ENCODE peak calls at places on chromosome 19, in six cellular contexts. T is CD4-positive, CD25-positive, alpha-beta regulatory T cell; K is transverse colon; H is prostate gland; W is psoas muscle; V is GM23338. F is an unnamed sample. For H3K4me1, the result is how much of the 10 kb centered on the place peaks cover.

GRCh38 chr19:38707512-38708114 is 36.7 kb downstream of the CAPN12 start:
- DNase-seq in T (no peak), K (no peak), H (peak), W (peak), V (no peak), F (peak)

GRCh38 chr19:21109116-21109515 is 27.1 kb downstream of the ZNF714 start:
- DNase-seq in T (no peak), K (no peak), H (no peak), W (no peak), V (no peak), F (no peak)

GRCh38 chr19:29211562-29212416 is 1.2 kb downstream of the UQCRFS1 start:
- DNase-seq in T (no peak), K (peak), H (no peak), W (no peak), V (peak), F (no peak)

GRCh38 chr19:590396-590745 is 690 bp downstream of the HCN2 start:
- DNase-seq in T (no peak), K (no peak), H (no peak), W (no peak), V (no peak), F (no peak)

GRCh38 chr19:48348039-48348438 is 15.7 kb downstream of the TMEM143 start:
- DNase-seq in T (no peak), K (no peak), H (peak), W (no peak), V (no peak), F (no peak)

GRCh38 chr19:1446713-1447564 is 3.0 kb upstream of the APC2 start:
- DNase-seq in T (no peak), K (no peak), H (no peak), W (no peak), V (peak), F (no peak)

GRCh38 chr19:46016426-46017094 is 6.3 kb downstream of the PGLYRP1 start:
- DNase-seq in T (peak), K (peak), H (peak), W (peak), V (peak), F (peak)

GRCh38 chr19:38658462-38659306 is 11.2 kb downstream of the ACTN4 start:
- DNase-seq in T (no peak), K (peak), H (peak), W (no peak), V (no peak), F (no peak)

GRCh38 chr19:38033658-38034150 is 126.7 kb downstream of the SIPA1L3 start:
- DNase-seq in T (no peak), K (peak), H (no peak), W (no peak), V (peak), F (no peak)

GRCh38 chr19:17406039-17406886 is 833 bp upstream of the BST2 start:
- DNase-seq in T (no peak), K (peak), H (no peak), W (no peak), V (no peak), F (no peak)

GRCh38 chr19:35005256-35005977 is 5.3 kb downstream of the GRAMD1A start:
- DNase-seq in T (no peak), K (no peak), H (no peak), W (no peak), V (no peak), F (no peak)

GRCh38 chr19:35004517-35005255 is 4.6 kb downstream of the GRAMD1A start:
- DNase-seq in T (no peak), K (no peak), H (no peak), W (no peak), V (no peak), F (no peak)

GRCh38 chr19:35006342-35006998 is 6.3 kb downstream of the GRAMD1A start:
- DNase-seq in T (no peak), K (peak), H (peak), W (no peak), V (no peak), F (no peak)

GRCh38 chr19:35008891-35009341 is 8.8 kb downstream of the GRAMD1A start:
- DNase-seq in T (no peak), K (no peak), H (no peak), W (no peak), V (no peak), F (no peak)

DNA sequence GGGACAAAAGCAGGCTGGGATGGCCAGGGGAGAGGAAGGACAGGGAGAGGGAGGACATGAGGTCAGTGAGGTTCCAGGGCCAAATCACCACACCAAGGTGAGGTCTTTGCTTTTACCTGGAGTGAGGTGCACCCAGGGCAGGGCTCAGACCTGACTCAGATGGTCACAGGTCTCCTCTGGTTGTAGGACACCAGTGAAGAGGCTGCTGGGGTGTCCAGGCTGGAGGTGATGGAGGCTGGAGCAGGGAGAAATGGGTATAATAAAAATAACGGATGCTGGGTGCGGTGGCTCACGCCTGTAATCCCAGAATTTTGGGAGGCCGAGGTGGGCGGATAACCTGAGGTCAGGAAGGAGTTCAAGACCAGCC is 6.9 kb downstream of the GRAMD1A start:
- DNase-seq in T (no peak), K (no peak), H (no peak), W (no peak), V (no peak), F (no peak)
- H3K4me1 ChIP-seq in T (under half), K (under half), H (under half), W (under half), V (under half), F (half or more)

DNA sequence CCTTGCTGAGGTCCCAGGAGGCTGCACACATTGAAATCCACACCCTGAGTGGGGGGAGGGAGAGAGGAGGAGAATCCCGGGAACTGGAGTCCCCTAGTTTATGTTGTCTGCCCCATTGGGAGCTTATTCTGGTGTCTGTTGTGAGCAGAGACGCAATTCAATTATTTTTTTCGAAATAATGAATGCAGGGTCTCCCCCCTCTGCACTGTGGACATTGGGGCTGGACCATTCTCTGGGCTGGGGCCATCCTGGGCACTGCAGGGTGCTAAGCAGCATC is 48.0 kb downstream of the GNG7 start:
- DNase-seq in T (no peak), K (no peak), H (no peak), W (no peak), V (no peak), F (no peak)
- H3K4me3 ChIP-seq in T (no peak), K (no peak), H (no peak), W (no peak), V (peak), F (no peak)

GRCh38 chr19:19602713-19603320 is 15.7 kb downstream of the PBX4 start:
- DNase-seq in T (no peak), K (no peak), H (no peak), W (no peak), V (peak), F (no peak)
- H3K4me1 ChIP-seq in T (half or more), K (under half), H (under half), W (under half), V (under half), F (under half)

GRCh38 chr19:51632126-51632525 is 1.9 kb upstream of the SIGLEC5 start:
- DNase-seq in T (no peak), K (no peak), H (no peak), W (no peak), V (no peak), F (no peak)
- H3K4me3 ChIP-seq in T (no peak), K (no peak), H (no peak), W (no peak), V (no peak), F (no peak)

F was measured in right atrium auricular region.